ENCODE peak calls at places on chromosomes 12 and 14, in five cellular contexts. One of them, this sample, is unnamed.

GRCh38 chr14:58501214-58501816 is 73.8 kb downstream of the KIAA0586 start:
- DNase-seq in lower lobe of right lung: no peak
- DNase-seq in right atrium auricular region: no peak
- DNase-seq in left ventricle myocardium inferior: no peak
- DNase-seq in K562: peak; percentile 49
- DNase-seq in this sample: peak; percentile 4

GRCh38 chr14:76050797-76051392 is 65.3 kb downstream of the IFT43 start:
- DNase-seq in K562: peak; percentile 56
- DNase-seq in lower lobe of right lung: no peak
- DNase-seq in left ventricle myocardium inferior: no peak
- DNase-seq in right atrium auricular region: peak; percentile 65
- DNase-seq in this sample: peak; percentile 31

GRCh38 chr12:15584366-15585041 is 204.7 kb downstream of the EPS8 start:
- DNase-seq in K562: peak; percentile 19
- DNase-seq in right atrium auricular region: no peak
- DNase-seq in lower lobe of right lung: no peak
- DNase-seq in left ventricle myocardium inferior: no peak
- DNase-seq in this sample: no peak

GRCh38 chr12:105459760-105460325 is 129.4 kb downstream of the C12orf75 start:
- DNase-seq in lower lobe of right lung: no peak
- DNase-seq in K562: no peak
- DNase-seq in right atrium auricular region: no peak
- DNase-seq in left ventricle myocardium inferior: no peak
- DNase-seq in this sample: no peak

GRCh38 chr14:30283822-30284446 is 275.0 kb upstream of the G2E3 start:
- DNase-seq in lower lobe of right lung: no peak
- DNase-seq in K562: peak; percentile 44
- DNase-seq in left ventricle myocardium inferior: no peak
- DNase-seq in right atrium auricular region: no peak
- DNase-seq in this sample: peak; percentile 29

GRCh38 chr14:94394594-94395305 is 6.3 kb upstream of the SERPINA1 start:
- DNase-seq in lower lobe of right lung: peak; percentile 76
- DNase-seq in right atrium auricular region: peak; percentile 76
- DNase-seq in left ventricle myocardium inferior: peak; percentile 38
- DNase-seq in K562: no peak
- DNase-seq in this sample: no peak

GRCh38 chr12:109393437-109394345 is 46.0 kb downstream of the MYO1H start:
- DNase-seq in left ventricle myocardium inferior: no peak
- DNase-seq in K562: peak; percentile 62
- DNase-seq in lower lobe of right lung: no peak
- DNase-seq in right atrium auricular region: no peak
- DNase-seq in this sample: peak; percentile 58

GRCh38 chr12:103852498-103852992 is 11.5 kb upstream of the NT5DC3 start:
- DNase-seq in right atrium auricular region: no peak
- DNase-seq in lower lobe of right lung: no peak
- DNase-seq in K562: no peak
- DNase-seq in left ventricle myocardium inferior: no peak
- DNase-seq in this sample: no peak

GRCh38 chr14:67729072-67729561 is 27.4 kb downstream of the RDH12 start:
- DNase-seq in right atrium auricular region: no peak
- DNase-seq in lower lobe of right lung: peak; percentile 57
- DNase-seq in K562: no peak
- DNase-seq in left ventricle myocardium inferior: no peak
- DNase-seq in this sample: peak; percentile 35

GRCh38 chr14:67413806-67414769 is 2.1 kb upstream of the PLEK2 start:
- DNase-seq in right atrium auricular region: no peak
- DNase-seq in lower lobe of right lung: no peak
- DNase-seq in K562: peak; percentile 79
- DNase-seq in left ventricle myocardium inferior: no peak
- DNase-seq in this sample: no peak

GRCh38 chr12:31868980-31869379 is 90.2 kb upstream of the RESF1 start:
- DNase-seq in right atrium auricular region: no peak
- DNase-seq in K562: no peak
- DNase-seq in lower lobe of right lung: no peak
- DNase-seq in left ventricle myocardium inferior: peak; percentile 39
- DNase-seq in this sample: no peak

GRCh38 chr12:38124247-38125012 is 192.1 kb upstream of the ALG10B start:
- DNase-seq in K562: no peak
- DNase-seq in lower lobe of right lung: no peak
- DNase-seq in right atrium auricular region: no peak
- DNase-seq in left ventricle myocardium inferior: no peak
- DNase-seq in this sample: no peak

GRCh38 chr12:108907861-108908302 is 28.0 kb downstream of the DAO start:
- DNase-seq in left ventricle myocardium inferior: no peak
- DNase-seq in lower lobe of right lung: no peak
- DNase-seq in K562: no peak
- DNase-seq in right atrium auricular region: no peak
- DNase-seq in this sample: no peak

GRCh38 chr12:14239350-14239934 is 126.0 kb upstream of the ATF7IP start:
- DNase-seq in right atrium auricular region: peak; percentile 65
- DNase-seq in lower lobe of right lung: no peak
- DNase-seq in left ventricle myocardium inferior: no peak
- DNase-seq in K562: no peak
- DNase-seq in this sample: no peak

GRCh38 chr12:13234045-13234641 is 37.6 kb downstream of the EMP1 start:
- DNase-seq in K562: peak; percentile 34
- DNase-seq in lower lobe of right lung: no peak
- DNase-seq in left ventricle myocardium inferior: no peak
- DNase-seq in right atrium auricular region: peak; percentile 73
- DNase-seq in this sample: peak; percentile 31

GRCh38 chr14:93184391-93185332 is at the start of the genes LYSET and MOAP1:
- DNase-seq in lower lobe of right lung: peak; percentile 93
- DNase-seq in right atrium auricular region: peak; percentile 87
- DNase-seq in K562: peak; percentile 83
- DNase-seq in left ventricle myocardium inferior: peak; percentile 87
- DNase-seq in this sample: peak; percentile 31

GRCh38 chr12:52602552-52602951 is 1.3 kb upstream of the KRT72 start:
- DNase-seq in left ventricle myocardium inferior: no peak
- DNase-seq in right atrium auricular region: peak; percentile 47
- DNase-seq in K562: no peak
- DNase-seq in lower lobe of right lung: no peak
- DNase-seq in this sample: no peak

GRCh38 chr14:95282354-95282985 is 37.2 kb downstream of the CLMN start:
- DNase-seq in right atrium auricular region: no peak
- DNase-seq in left ventricle myocardium inferior: no peak
- DNase-seq in lower lobe of right lung: no peak
- DNase-seq in K562: no peak
- DNase-seq in this sample: no peak

GRCh38 chr12:15978431-15978950 is 67.4 kb downstream of the DERA start:
- DNase-seq in left ventricle myocardium inferior: no peak
- DNase-seq in right atrium auricular region: no peak
- DNase-seq in K562: no peak
- DNase-seq in lower lobe of right lung: no peak
- DNase-seq in this sample: no peak

GRCh38 chr12:13000935-13001724 is 1.1 kb upstream of the HEBP1 start:
- DNase-seq in lower lobe of right lung: peak; percentile 79
- DNase-seq in left ventricle myocardium inferior: peak; percentile 52
- DNase-seq in K562: peak; percentile 19
- DNase-seq in right atrium auricular region: no peak
- DNase-seq in this sample: no peak

GRCh38 chr12:3218846-3219632 is 141.9 kb downstream of the TSPAN9 start:
- DNase-seq in left ventricle myocardium inferior: no peak
- DNase-seq in right atrium auricular region: no peak
- DNase-seq in lower lobe of right lung: no peak
- DNase-seq in K562: no peak
- DNase-seq in this sample: no peak

GRCh38 chr14:30849354-30849753 is 25.0 kb upstream of the COCH start:
- DNase-seq in left ventricle myocardium inferior: no peak
- DNase-seq in K562: no peak
- DNase-seq in lower lobe of right lung: no peak
- DNase-seq in right atrium auricular region: no peak
- DNase-seq in this sample: no peak

GRCh38 chr14:96464136-96464535 is 38.0 kb upstream of the PAPOLA start:
- DNase-seq in K562: no peak
- DNase-seq in left ventricle myocardium inferior: no peak
- DNase-seq in right atrium auricular region: no peak
- DNase-seq in lower lobe of right lung: no peak
- DNase-seq in this sample: no peak

GRCh38 chr12:19669793-19670192 is 230.5 kb downstream of the AEBP2 start:
- DNase-seq in right atrium auricular region: no peak
- DNase-seq in K562: no peak
- DNase-seq in lower lobe of right lung: no peak
- DNase-seq in left ventricle myocardium inferior: no peak
- DNase-seq in this sample: no peak

GRCh38 chr12:75790219-75790618 is 241.4 kb downstream of the PHLDA1 start:
- DNase-seq in right atrium auricular region: no peak
- DNase-seq in K562: no peak
- DNase-seq in lower lobe of right lung: no peak
- DNase-seq in left ventricle myocardium inferior: no peak
- DNase-seq in this sample: no peak

GRCh38 chr12:121578230-121579189 is 2.3 kb downstream of the KDM2B start:
- DNase-seq in left ventricle myocardium inferior: peak; percentile 21
- DNase-seq in right atrium auricular region: no peak
- DNase-seq in lower lobe of right lung: peak; percentile 53
- DNase-seq in K562: no peak
- DNase-seq in this sample: no peak

GRCh38 chr12:19794116-19794515 is 354.8 kb downstream of the AEBP2 start:
- DNase-seq in right atrium auricular region: no peak
- DNase-seq in left ventricle myocardium inferior: no peak
- DNase-seq in lower lobe of right lung: no peak
- DNase-seq in K562: no peak
- DNase-seq in this sample: no peak

GRCh38 chr12:106517314-106517713 is 65.5 kb upstream of the RFX4 start:
- DNase-seq in left ventricle myocardium inferior: no peak
- DNase-seq in lower lobe of right lung: no peak
- DNase-seq in K562: no peak
- DNase-seq in right atrium auricular region: no peak
- DNase-seq in this sample: no peak

GRCh38 chr14:101241807-101242278 is 319.5 kb upstream of the DIO3 start:
- DNase-seq in left ventricle myocardium inferior: no peak
- DNase-seq in lower lobe of right lung: peak; percentile 35
- DNase-seq in right atrium auricular region: no peak
- DNase-seq in K562: no peak
- DNase-seq in this sample: no peak

GRCh38 chr12:54439521-54440255 is 20.6 kb upstream of the ITGA5 start:
- DNase-seq in K562: peak; percentile 71
- DNase-seq in right atrium auricular region: no peak
- DNase-seq in lower lobe of right lung: no peak
- DNase-seq in left ventricle myocardium inferior: no peak
- DNase-seq in this sample: no peak

GRCh38 chr12:54444202-54444601 is 25.1 kb upstream of the ITGA5 start:
- DNase-seq in lower lobe of right lung: no peak
- DNase-seq in left ventricle myocardium inferior: no peak
- DNase-seq in right atrium auricular region: no peak
- DNase-seq in K562: no peak
- DNase-seq in this sample: no peak

GRCh38 chr12:54442071-54442470 is 23.0 kb upstream of the ITGA5 start:
- DNase-seq in lower lobe of right lung: no peak
- DNase-seq in K562: no peak
- DNase-seq in left ventricle myocardium inferior: no peak
- DNase-seq in right atrium auricular region: no peak
- DNase-seq in this sample: no peak

GRCh38 chr12:54439096-54439495 is 20.0 kb upstream of the ITGA5 start:
- DNase-seq in left ventricle myocardium inferior: no peak
- DNase-seq in right atrium auricular region: no peak
- DNase-seq in K562: no peak
- DNase-seq in lower lobe of right lung: no peak
- DNase-seq in this sample: no peak

GRCh38 chr12:54443446-54443845 is 24.4 kb upstream of the ITGA5 start:
- DNase-seq in K562: no peak
- DNase-seq in left ventricle myocardium inferior: no peak
- DNase-seq in right atrium auricular region: no peak
- DNase-seq in lower lobe of right lung: no peak
- DNase-seq in this sample: no peak
- H3K27ac ChIP-seq in K562: no peak overlapping the region
- H3K27ac ChIP-seq in left ventricle myocardium inferior: no peak overlapping the region
- H3K27ac ChIP-seq in right atrium auricular region: no peak overlapping the region
- H3K27ac ChIP-seq in lower lobe of right lung: no peak overlapping the region
- H3K27ac ChIP-seq in this sample: no peak overlapping the region

GRCh38 chr14:89284368-89285058 is 132.5 kb downstream of the FOXN3 start:
- DNase-seq in left ventricle myocardium inferior: no peak
- DNase-seq in right atrium auricular region: no peak
- DNase-seq in K562: no peak
- DNase-seq in lower lobe of right lung: no peak
- DNase-seq in this sample: no peak

GRCh38 chr14:89279649-89280232 is 137.3 kb downstream of the FOXN3 start:
- DNase-seq in lower lobe of right lung: no peak
- DNase-seq in K562: no peak
- DNase-seq in right atrium auricular region: no peak
- DNase-seq in left ventricle myocardium inferior: no peak
- DNase-seq in this sample: no peak

GRCh38 chr14:89280612-89281011 is 136.4 kb downstream of the FOXN3 start:
- DNase-seq in lower lobe of right lung: no peak
- DNase-seq in right atrium auricular region: no peak
- DNase-seq in K562: no peak
- DNase-seq in left ventricle myocardium inferior: no peak
- DNase-seq in this sample: no peak

GRCh38 chr14:89282191-89282590 is 134.8 kb downstream of the FOXN3 start:
- DNase-seq in right atrium auricular region: no peak
- DNase-seq in lower lobe of right lung: no peak
- DNase-seq in left ventricle myocardium inferior: no peak
- DNase-seq in K562: no peak
- DNase-seq in this sample: no peak

GRCh38 chr14:89283327-89284060 is 133.5 kb downstream of the FOXN3 start:
- DNase-seq in lower lobe of right lung: no peak
- DNase-seq in right atrium auricular region: no peak
- DNase-seq in K562: no peak
- DNase-seq in left ventricle myocardium inferior: no peak
- DNase-seq in this sample: no peak
- H3K4me1 ChIP-seq in lower lobe of right lung: no peaks in the 10 kb centered on the region
- H3K4me1 ChIP-seq in right atrium auricular region: peaks cover 7% of the 10 kb centered on the region
- H3K4me1 ChIP-seq in K562: no peaks in the 10 kb centered on the region
- H3K4me1 ChIP-seq in left ventricle myocardium inferior: peaks cover 10% of the 10 kb centered on the region
- H3K4me1 ChIP-seq in this sample: peaks cover 5% of the 10 kb centered on the region

GRCh38 chr12:73106896-73107295 is 834.7 kb downstream of the TRHDE start:
- DNase-seq in left ventricle myocardium inferior: no peak
- DNase-seq in K562: no peak
- DNase-seq in right atrium auricular region: no peak
- DNase-seq in lower lobe of right lung: no peak
- DNase-seq in this sample: no peak
- H3K27me3 ChIP-seq in left ventricle myocardium inferior: no peaks in the 10 kb centered on the region
- H3K27me3 ChIP-seq in K562: no peaks in the 10 kb centered on the region
- H3K27me3 ChIP-seq in right atrium auricular region: no peaks in the 10 kb centered on the region
- H3K27me3 ChIP-seq in lower lobe of right lung: no peaks in the 10 kb centered on the region
- H3K27me3 ChIP-seq in this sample: no peaks in the 10 kb centered on the region

GRCh38 chr12:27666510-27666909 is 29.7 kb upstream of the REP15 start:
- DNase-seq in left ventricle myocardium inferior: no peak
- DNase-seq in K562: no peak
- DNase-seq in right atrium auricular region: no peak
- DNase-seq in lower lobe of right lung: no peak
- DNase-seq in this sample: no peak

GRCh38 chr12:27667540-27667939 is 28.7 kb upstream of the REP15 start:
- DNase-seq in K562: peak; percentile 2
- DNase-seq in lower lobe of right lung: no peak
- DNase-seq in left ventricle myocardium inferior: no peak
- DNase-seq in right atrium auricular region: no peak
- DNase-seq in this sample: no peak

DNA sequence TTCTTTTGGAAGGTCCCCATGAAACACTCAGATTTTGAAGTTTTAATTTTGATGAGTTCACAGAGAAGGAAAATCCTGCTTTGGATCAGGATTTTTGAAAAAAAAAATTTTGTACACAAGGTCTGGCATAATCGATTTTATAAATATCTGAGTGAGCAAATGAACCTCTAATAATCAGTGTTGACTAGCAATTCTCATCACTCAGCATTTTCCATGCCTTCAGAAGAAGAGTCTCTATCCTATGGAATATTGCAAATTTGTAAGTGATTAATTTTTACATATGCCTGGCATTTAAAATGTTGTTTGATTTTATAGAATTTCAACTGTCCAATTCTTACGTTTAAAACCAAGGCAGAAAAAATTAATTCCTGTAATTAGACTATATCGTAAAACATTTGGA is 30.5 kb upstream of the REP15 start:
- DNase-seq in left ventricle myocardium inferior: no peak
- DNase-seq in lower lobe of right lung: no peak
- DNase-seq in right atrium auricular region: no peak
- DNase-seq in K562: no peak
- DNase-seq in this sample: no peak
- H3K27ac ChIP-seq in left ventricle myocardium inferior: no peak overlapping the region
- H3K27ac ChIP-seq in lower lobe of right lung: no peak overlapping the region
- H3K27ac ChIP-seq in right atrium auricular region: no peak overlapping the region
- H3K27ac ChIP-seq in K562: no peak overlapping the region
- H3K27ac ChIP-seq in this sample: no peak overlapping the region